ENCODE peak calls at places on chromosomes 3 and 15, in six cellular contexts. I is GM13977, Y is heart right ventricle, E is BE2C, U is PC-3, X is ascending aorta. P is an unnamed sample.

GRCh38 chr3:163721596-163721995 is 1356.7 kb downstream of the SI start:
- DNase-seq in I (no peak), Y (no peak), E (no peak), U (no peak), X (no peak), P (no peak)

GRCh38 chr3:66336358-66336766 is 115.6 kb downstream of the SLC25A26 start:
- DNase-seq in I (no peak), Y (no peak), E (no peak), U (no peak), X (no peak), P (no peak)

GRCh38 chr3:64209866-64210609 is 15.2 kb downstream of the PRICKLE2 start:
- DNase-seq in I (no peak), Y (peak; percentile 77), E (peak; percentile 73), U (no peak), X (peak; percentile 40), P (no peak)

GRCh38 chr3:113000691-113001090 is 9.9 kb downstream of the GTPBP8 start:
- DNase-seq in I (no peak), Y (no peak), E (no peak), U (no peak), X (no peak), P (no peak)

GRCh38 chr3:49017229-49017615 is 1.2 kb downstream of the DALRD3 start:
- DNase-seq in I (no peak), Y (no peak), E (no peak), U (no peak), X (no peak), P (no peak)

GRCh38 chr3:60217156-60217911 is 1033.9 kb downstream of the FHIT start:
- DNase-seq in I (no peak), Y (no peak), E (no peak), U (no peak), X (no peak), P (no peak)

GRCh38 chr15:98442379-98442833 is 205.9 kb upstream of the IGF1R start:
- DNase-seq in I (peak; percentile 74), Y (no peak), E (peak; percentile 61), U (peak; percentile 88), X (no peak), P (peak; percentile 59)

GRCh38 chr3:115616461-115616860 is 6.8 kb upstream of the GAP43 start:
- DNase-seq in I (no peak), Y (no peak), E (no peak), U (no peak), X (no peak), P (no peak)

GRCh38 chr3:46903341-46904302 is 26.1 kb downstream of the PTH1R start:
- DNase-seq in I (no peak), Y (no peak), E (no peak), U (peak; percentile 79), X (no peak), P (no peak)

GRCh38 chr3:139122221-139122581 is 77.5 kb upstream of the PRR23C start:
- DNase-seq in I (no peak), Y (no peak), E (no peak), U (no peak), X (no peak), P (no peak)

GRCh38 chr15:74428970-74429783 is 4.6 kb downstream of the SEMA7A start:
- DNase-seq in I (no peak), Y (no peak), E (no peak), U (no peak), X (no peak), P (no peak)

GRCh38 chr3:166052440-166052839 is 215.2 kb upstream of the BCHE start:
- DNase-seq in I (no peak), Y (no peak), E (no peak), U (peak; percentile 17), X (no peak), P (no peak)

GRCh38 chr3:119795849-119796248 is 13.9 kb downstream of the NR1I2 start:
- DNase-seq in I (no peak), Y (no peak), E (no peak), U (no peak), X (no peak), P (no peak)

GRCh38 chr3:24303057-24303754 is 191.4 kb downstream of the THRB start:
- DNase-seq in I (no peak), Y (no peak), E (peak; percentile 3), U (no peak), X (no peak), P (no peak)

GRCh38 chr15:99068186-99068585 is 36.7 kb upstream of the SYNM start:
- DNase-seq in I (no peak), Y (no peak), E (no peak), U (no peak), X (no peak), P (no peak)

GRCh38 chr3:43022111-43022510 is 43.0 kb downstream of the GASK1A start:
- DNase-seq in I (no peak), Y (no peak), E (no peak), U (no peak), X (no peak), P (no peak)

GRCh38 chr15:94370197-94370987 is 139.0 kb downstream of the MCTP2 start:
- DNase-seq in I (no peak), Y (no peak), E (no peak), U (peak; percentile 2), X (no peak), P (no peak)

GRCh38 chr3:53493997-53494791 is at the start of gene CACNA1D:
- DNase-seq in I (peak; percentile 47), Y (no peak), E (peak; percentile 16), U (no peak), X (no peak), P (peak; percentile 23)

GRCh38 chr3:33932010-33932764 is 133.8 kb downstream of the PDCD6IP start:
- DNase-seq in I (no peak), Y (no peak), E (no peak), U (no peak), X (no peak), P (no peak)

GRCh38 chr15:28955160-28955502 is 69.4 kb downstream of the APBA2 start:
- DNase-seq in I (no peak), Y (no peak), E (peak; percentile 78), U (peak; percentile 79), X (no peak), P (no peak)

GRCh38 chr3:76582098-76582497 is 457.8 kb upstream of the ROBO2 start:
- DNase-seq in I (no peak), Y (no peak), E (no peak), U (no peak), X (no peak), P (no peak)

GRCh38 chr15:72197460-72198409 is at the start of gene GRAMD2A:
- DNase-seq in I (peak; percentile 85), Y (no peak), E (peak; percentile 61), U (no peak), X (no peak), P (peak; percentile 83)

GRCh38 chr3:72657666-72658065 is 190.6 kb downstream of the SHQ1 start:
- DNase-seq in I (peak; percentile 46), Y (no peak), E (no peak), U (peak; percentile 19), X (no peak), P (no peak)

GRCh38 chr3:13110678-13111116 is 37.5 kb upstream of the IQSEC1 start:
- DNase-seq in I (peak; percentile 85), Y (no peak), E (no peak), U (peak; percentile 95), X (no peak), P (peak; percentile 75)

GRCh38 chr3:101963902-101964362 is 114.6 kb downstream of the NFKBIZ start:
- DNase-seq in I (peak; percentile 10), Y (no peak), E (no peak), U (peak; percentile 82), X (no peak), P (no peak)
- TF ChIP-seq CTCF in I (no peak), Y (no peak), E (no peak), U (no peak), X (no peak), P (no peak)

DNA sequence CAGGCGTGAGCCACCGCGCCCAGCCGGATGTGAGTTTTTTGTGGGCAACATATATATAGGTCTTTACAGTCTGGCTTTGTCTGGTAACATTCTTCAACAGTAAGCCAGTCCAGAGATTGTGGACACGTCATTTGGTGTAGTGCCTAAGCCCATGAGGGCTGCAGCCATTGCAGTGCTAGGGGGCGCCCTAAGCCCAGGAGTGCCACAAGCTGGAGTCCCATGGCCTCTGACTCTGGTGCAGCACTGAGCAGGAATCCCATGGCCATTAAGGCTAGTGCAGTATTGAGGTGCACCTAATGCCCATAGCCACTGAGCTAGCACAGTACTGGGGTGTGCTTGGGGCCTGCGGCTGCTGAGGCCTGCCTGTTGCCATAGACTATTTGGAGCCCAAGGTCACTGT is 136.4 kb upstream of the NDN start:
- DNase-seq in I (no peak), Y (no peak), E (peak; percentile 14), U (peak; percentile 1), X (no peak), P (no peak)
- TF ChIP-seq CTCF in I (no peak), Y (no peak), E (peak; percentile 3), U (peak; percentile 16), X (no peak), P (no peak)

GRCh38 chr3:133461291-133461690 is 61.4 kb downstream of the BFSP2 start:
- DNase-seq in I (no peak), Y (no peak), E (no peak), U (peak; percentile 18), X (no peak), P (no peak)

GRCh38 chr3:133467780-133468179 is 67.9 kb downstream of the BFSP2 start:
- DNase-seq in I (no peak), Y (no peak), E (no peak), U (no peak), X (no peak), P (no peak)

GRCh38 chr3:133463441-133463860 is 63.6 kb downstream of the BFSP2 start:
- DNase-seq in I (no peak), Y (no peak), E (no peak), U (no peak), X (no peak), P (no peak)

GRCh38 chr3:133466531-133467386 is 66.9 kb downstream of the BFSP2 start:
- DNase-seq in I (no peak), Y (peak; percentile 37), E (no peak), U (no peak), X (no peak), P (peak; percentile 26)

DNA sequence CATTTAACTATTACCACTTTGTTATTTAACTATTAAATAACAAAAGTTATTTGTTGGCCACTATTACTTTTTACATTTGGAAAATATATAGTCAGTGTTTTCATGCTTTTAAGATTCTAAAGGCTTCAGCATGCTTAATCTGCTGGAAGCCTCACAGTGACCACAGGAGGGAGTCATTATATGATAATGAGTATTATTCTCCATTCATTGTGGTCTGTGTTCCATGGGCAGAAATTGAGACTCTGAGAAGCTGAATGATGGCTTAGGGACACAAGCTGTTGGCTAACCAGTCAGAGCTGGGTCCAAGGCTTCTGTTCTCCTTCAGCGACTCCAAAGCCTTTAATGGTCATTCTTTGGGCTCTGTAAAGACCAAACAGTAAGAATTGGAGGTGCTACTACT is 64.7 kb downstream of the BFSP2 start:
- DNase-seq in I (no peak), Y (no peak), E (no peak), U (peak; percentile 62), X (no peak), P (no peak)
- TF ChIP-seq CTCF in I (peak; percentile 38), Y (no peak), E (peak; percentile 46), U (peak; percentile 56), X (no peak), P (peak; percentile 44)

GRCh38 chr3:19046440-19046839 is 101.9 kb upstream of the KCNH8 start:
- DNase-seq in I (no peak), Y (no peak), E (no peak), U (peak; percentile 24), X (no peak), P (no peak)
- TF ChIP-seq CTCF in I (peak; percentile 17), Y (no peak), E (no peak), U (peak; percentile 58), X (no peak), P (peak; percentile 22)

P was measured in GM10248.